ENCODE peak calls at places on chromosomes 2 and 18, in nine cellular contexts. N, J, W, S, V, C, P, A and Z are unnamed samples.

GRCh38 chr2:59180111-59180510 is 939.0 kb upstream of the FANCL start:
- DNase-seq in N (no peak), J (no peak), W (no peak), S (no peak), V (no peak), C (no peak), P (no peak), A (no peak), Z (no peak)

GRCh38 chr2:23124214-23124735 is 260.7 kb upstream of the KLHL29 start:
- DNase-seq in N (no peak), J (no peak), W (no peak), S (no peak), V (no peak), C (no peak), P (no peak), A (no peak), Z (no peak)

GRCh38 chr18:80109676-80110078 is 615 bp downstream of the ADNP2 start:
- DNase-seq in N (peak; percentile 33), J (peak; percentile 55), W (peak; percentile 44), S (peak; percentile 70), V (peak; percentile 50), C (peak; percentile 16), P (peak; percentile 39), A (peak; percentile 53), Z (peak; percentile 60)

GRCh38 chr2:147665035-147665434 is 179.8 kb upstream of the ACVR2A start:
- DNase-seq in N (no peak), J (no peak), W (no peak), S (no peak), V (peak; percentile 72), C (peak; percentile 11), P (peak; percentile 2), A (no peak), Z (no peak)

GRCh38 chr2:68251187-68251854 is 1.0 kb downstream of the PPP3R1 start:
- DNase-seq in N (peak; percentile 53), J (peak; percentile 51), W (peak; percentile 70), S (peak; percentile 79), V (peak; percentile 84), C (peak; percentile 86), P (peak; percentile 76), A (peak; percentile 74), Z (peak; percentile 82)

GRCh38 chr2:196586511-196586991 is 53.0 kb upstream of the CCDC150 start:
- DNase-seq in N (no peak), J (no peak), W (peak; percentile 93), S (no peak), V (peak; percentile 74), C (peak; percentile 53), P (peak; percentile 76), A (no peak), Z (no peak)

GRCh38 chr2:202184557-202184956 is 53.8 kb downstream of the SUMO1 start:
- DNase-seq in N (no peak), J (no peak), W (no peak), S (no peak), V (no peak), C (no peak), P (no peak), A (no peak), Z (no peak)

GRCh38 chr2:145460151-145460550 is 940.2 kb upstream of the ZEB2 start:
- DNase-seq in N (no peak), J (no peak), W (peak; percentile 32), S (no peak), V (no peak), C (no peak), P (no peak), A (no peak), Z (no peak)

GRCh38 chr2:174846941-174847938 is 83.0 kb upstream of the CHRNA1 start:
- DNase-seq in N (no peak), J (no peak), W (peak; percentile 66), S (peak; percentile 33), V (peak; percentile 86), C (peak; percentile 20), P (peak; percentile 98), A (peak; percentile 40), Z (no peak)

GRCh38 chr18:61503688-61504087 is 170.5 kb downstream of the CDH20 start:
- DNase-seq in N (no peak), J (no peak), W (no peak), S (no peak), V (no peak), C (no peak), P (peak; percentile 5), A (no peak), Z (no peak)

GRCh38 chr2:30713698-30714097 is 93.5 kb downstream of the CAPN13 start:
- DNase-seq in N (no peak), J (no peak), W (no peak), S (no peak), V (no peak), C (no peak), P (no peak), A (no peak), Z (no peak)

GRCh38 chr2:30714811-30715709 is 92.2 kb downstream of the CAPN13 start:
- DNase-seq in N (no peak), J (no peak), W (no peak), S (no peak), V (no peak), C (no peak), P (no peak), A (no peak), Z (no peak)

GRCh38 chr2:30716117-30716900 is 90.9 kb downstream of the CAPN13 start:
- DNase-seq in N (no peak), J (no peak), W (no peak), S (no peak), V (no peak), C (no peak), P (no peak), A (no peak), Z (peak; percentile 57)

GRCh38 chr2:30721241-30721640 is 86.0 kb downstream of the CAPN13 start:
- DNase-seq in N (no peak), J (no peak), W (no peak), S (no peak), V (no peak), C (no peak), P (no peak), A (no peak), Z (no peak)

GRCh38 chr2:30717081-30717650 is 90.1 kb downstream of the CAPN13 start:
- DNase-seq in N (no peak), J (no peak), W (no peak), S (no peak), V (no peak), C (no peak), P (no peak), A (no peak), Z (no peak)
- H3K27ac ChIP-seq in N (no peak overlapping the region), J (no peak overlapping the region), W (no peak overlapping the region), S (no peak overlapping the region), V (no peak overlapping the region), C (no peak overlapping the region), P (no peak overlapping the region), A (no peak overlapping the region), Z (no peak overlapping the region)

DNA sequence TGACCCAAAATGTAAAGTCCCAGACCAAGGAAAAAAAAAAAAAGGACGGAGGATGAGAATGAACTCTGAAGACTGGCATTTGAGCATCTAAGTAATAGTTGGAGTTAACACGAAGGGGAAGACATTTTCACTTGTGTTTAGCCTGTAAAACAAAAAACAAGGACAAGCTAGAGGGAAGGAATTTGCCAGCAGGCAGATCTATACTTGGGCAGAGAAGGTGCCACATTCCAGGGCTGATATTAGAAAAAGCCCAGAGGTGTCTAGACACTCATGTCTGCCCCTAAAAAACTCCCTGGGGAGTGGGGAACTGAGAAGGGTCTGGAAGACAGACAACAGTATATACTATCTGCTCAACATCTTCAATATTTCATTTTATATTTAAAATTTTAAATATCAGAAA is 171.1 kb downstream of the ZEB2 start:
- DNase-seq in N (no peak), J (no peak), W (no peak), S (no peak), V (no peak), C (no peak), P (no peak), A (no peak), Z (no peak)
- TF ChIP-seq CTCF in N (no peak), J (no peak), W (no peak), S (no peak), V (no peak), C (no peak), P (no peak), A (no peak), Z (no peak)

GRCh38 chr2:9122367-9122766 is 84.2 kb upstream of the ASAP2 start:
- DNase-seq in N (no peak), J (no peak), W (no peak), S (no peak), V (no peak), C (no peak), P (no peak), A (no peak), Z (no peak)

GRCh38 chr2:9124231-9124651 is 82.4 kb upstream of the ASAP2 start:
- DNase-seq in N (no peak), J (no peak), W (no peak), S (no peak), V (no peak), C (no peak), P (no peak), A (no peak), Z (no peak)

GRCh38 chr2:9126540-9126939 is 80.1 kb upstream of the ASAP2 start:
- DNase-seq in N (no peak), J (no peak), W (no peak), S (no peak), V (no peak), C (no peak), P (no peak), A (no peak), Z (no peak)

GRCh38 chr2:9123069-9123468 is 83.5 kb upstream of the ASAP2 start:
- DNase-seq in N (no peak), J (no peak), W (no peak), S (no peak), V (no peak), C (no peak), P (no peak), A (no peak), Z (no peak)

DNA sequence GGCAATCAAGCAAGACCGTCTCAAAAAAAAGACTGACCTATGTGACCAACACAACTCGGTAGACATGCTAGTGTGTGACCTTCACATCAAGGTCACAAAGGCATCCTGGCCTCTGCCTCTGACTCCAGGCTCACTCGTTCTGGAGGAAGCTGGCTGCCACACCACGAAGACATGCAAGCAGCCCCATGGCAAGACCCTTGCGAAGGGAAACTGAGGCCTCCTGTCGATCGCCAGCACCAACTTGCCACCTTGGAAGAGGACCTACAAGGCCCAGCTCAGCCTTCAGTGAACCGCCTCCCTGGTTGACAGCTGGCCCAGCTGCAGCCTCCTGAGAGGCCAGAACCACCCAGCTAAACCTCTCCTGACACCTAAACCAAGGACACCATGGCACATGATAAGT is 79.3 kb upstream of the ASAP2 start:
- DNase-seq in N (no peak), J (no peak), W (no peak), S (no peak), V (no peak), C (no peak), P (no peak), A (no peak), Z (no peak)
- H3K27ac ChIP-seq in N (no peak overlapping the region), J (no peak overlapping the region), W (no peak overlapping the region), S (no peak overlapping the region), V (no peak overlapping the region), C (no peak overlapping the region), P (no peak overlapping the region), A (no peak overlapping the region), Z (no peak overlapping the region)

GRCh38 chr18:27366151-27366550 is 181.0 kb upstream of the CHST9 start:
- DNase-seq in N (no peak), J (no peak), W (no peak), S (no peak), V (no peak), C (no peak), P (no peak), A (no peak), Z (no peak)

GRCh38 chr18:27363918-27364317 is 178.8 kb upstream of the CHST9 start:
- DNase-seq in N (no peak), J (no peak), W (no peak), S (no peak), V (no peak), C (peak; percentile 3), P (no peak), A (no peak), Z (no peak)

GRCh38 chr18:27361477-27361876 is 176.4 kb upstream of the CHST9 start:
- DNase-seq in N (no peak), J (no peak), W (no peak), S (no peak), V (no peak), C (no peak), P (no peak), A (no peak), Z (no peak)
- TF ChIP-seq CTCF in N (no peak), J (no peak), W (no peak), S (no peak), V (no peak), C (no peak), P (no peak), A (no peak), Z (no peak)